ENCODE peak calls at places on chromosomes 6 and 20, in four cellular contexts. E, Q, V and H are unnamed samples.

GRCh38 chr20:15012551-15012950 is 675.1 kb upstream of the FLRT3 start:
- DNase-seq in E (no peak), V (no peak), Q (no peak), H (no peak)

GRCh38 chr6:217048-217659 is 75.1 kb upstream of the DUSP22 start:
- DNase-seq in Q (peak), E (peak), V (peak), H (peak)

GRCh38 chr6:156883497-156884252 is 106.5 kb downstream of the ARID1B start:
- DNase-seq in V (no peak), Q (no peak), E (no peak), H (no peak)

GRCh38 chr6:130223508-130223907 is 757 bp upstream of the SAMD3 start:
- DNase-seq in Q (no peak), E (peak), V (no peak), H (no peak)

GRCh38 chr6:149354009-149354408 is 36.5 kb downstream of the TAB2 start:
- DNase-seq in E (no peak), V (no peak), Q (no peak), H (no peak)

GRCh38 chr6:150236544-150236943 is 93.7 kb downstream of the PPP1R14C start:
- DNase-seq in E (no peak), V (no peak), Q (no peak), H (no peak)

GRCh38 chr6:24412294-24412693 is 9.6 kb downstream of the MRS2 start:
- DNase-seq in V (no peak), Q (no peak), E (no peak), H (no peak)

GRCh38 chr6:97095466-97095865 is 170.9 kb downstream of the KLHL32 start:
- DNase-seq in V (no peak), E (no peak), Q (no peak), H (no peak)

GRCh38 chr20:40749985-40750506 is 61.0 kb upstream of the MAFB start:
- DNase-seq in Q (no peak), E (no peak), V (no peak), H (no peak)

GRCh38 chr6:134920422-134920821 is 29.5 kb downstream of the ALDH8A1 start:
- DNase-seq in Q (no peak), V (no peak), E (no peak), H (no peak)

GRCh38 chr6:79250107-79250514 is 15.6 kb upstream of the HMGN3 start:
- DNase-seq in V (no peak), E (peak), Q (no peak), H (no peak)

GRCh38 chr6:141041596-141042087 is 1091.1 kb upstream of the GJE1 start:
- DNase-seq in E (no peak), Q (peak), V (no peak), H (no peak)

GRCh38 chr6:20306491-20306890 is 94.2 kb upstream of the MBOAT1 start:
- DNase-seq in V (no peak), E (no peak), Q (no peak), H (no peak)

GRCh38 chr20:3661836-3662665 is 1.1 kb downstream of the GFRA4 start:
- DNase-seq in E (no peak), V (no peak), Q (no peak), H (no peak)

GRCh38 chr6:90068264-90068663 is 174.0 kb downstream of the GJA10 start:
- DNase-seq in Q (no peak), V (no peak), E (peak), H (no peak)

GRCh38 chr6:138229663-138230194 is 11.4 kb upstream of the PBOV1 start:
- DNase-seq in E (no peak), Q (no peak), V (no peak), H (no peak)

GRCh38 chr6:96621983-96622382 is 59.1 kb downstream of the FHL5 start:
- DNase-seq in E (no peak), V (no peak), Q (no peak), H (no peak)

GRCh38 chr6:41161380-41161779 is 1.5 kb downstream of the TREM2 start:
- DNase-seq in V (no peak), Q (peak), E (no peak), H (no peak)

GRCh38 chr6:148438593-148438992 is 96.0 kb downstream of the SASH1 start:
- DNase-seq in V (no peak), Q (no peak), E (no peak), H (no peak)

GRCh38 chr6:117600008-117600743 is 2.1 kb downstream of the GOPC start:
- DNase-seq in E (peak), Q (no peak), V (no peak), H (no peak)

GRCh38 chr6:117976030-117976651 is 69.1 kb downstream of the SLC35F1 start:
- DNase-seq in V (no peak), Q (no peak), E (peak), H (no peak)

GRCh38 chr20:32527447-32528055 is 57.6 kb downstream of the NOL4L start:
- DNase-seq in Q (no peak), V (no peak), E (no peak), H (no peak)

GRCh38 chr6:170268216-170269129 is 22.4 kb downstream of the DLL1 start:
- DNase-seq in Q (no peak), E (no peak), V (no peak), H (no peak)

DNA sequence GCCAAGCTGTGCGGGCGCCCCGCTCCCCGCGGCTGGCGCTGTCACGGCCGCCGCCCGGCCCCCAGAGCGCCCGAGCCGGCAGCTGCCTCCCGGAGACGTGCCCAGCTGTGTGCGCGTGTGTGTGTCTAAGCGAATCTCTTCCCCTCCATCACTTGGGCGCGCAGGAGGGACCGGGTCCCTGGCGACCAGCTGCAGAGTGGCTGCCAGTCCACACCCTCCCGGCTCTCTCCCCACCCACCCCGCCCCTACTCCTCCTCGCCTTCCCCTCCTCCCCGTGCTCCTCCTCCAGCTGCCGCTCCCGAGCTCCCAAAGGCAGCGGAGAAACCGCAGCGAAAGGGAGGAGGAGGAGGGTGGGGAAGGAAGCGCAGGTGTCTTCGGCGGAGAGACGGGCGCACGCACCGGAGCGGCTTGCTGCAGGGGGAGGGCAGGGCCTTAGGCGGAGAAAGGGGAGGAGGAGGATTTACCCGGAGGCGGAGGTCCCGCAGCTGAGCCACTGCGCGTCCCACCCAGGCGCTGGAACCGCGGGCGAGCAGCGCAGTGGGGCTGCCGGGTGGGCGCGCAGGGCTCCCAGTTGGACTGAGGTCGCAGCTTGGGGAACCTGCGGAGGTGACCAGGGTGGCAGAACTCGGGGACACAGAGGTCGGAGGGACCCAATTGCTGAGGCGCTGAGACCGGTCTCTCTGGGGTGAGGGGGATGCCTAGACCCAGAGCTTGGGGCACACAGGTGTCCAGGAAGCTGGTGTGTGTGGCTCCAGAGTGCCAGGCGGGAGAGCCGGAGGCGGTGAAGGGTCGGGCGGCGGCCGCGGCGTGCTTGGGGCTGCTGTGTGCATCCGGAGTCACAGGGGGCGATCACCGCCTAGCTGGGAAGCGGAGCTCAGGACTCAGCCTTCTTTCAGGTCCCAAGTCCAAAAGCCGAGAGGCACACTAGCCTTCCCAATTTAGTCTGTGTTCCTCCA is at the start of gene HS3ST5:
- DNase-seq in E (no peak), V (peak), Q (peak), H (no peak)
- H3K4me3 ChIP-seq in E (no peak), V (peak), Q (peak), H (peak)

DNA sequence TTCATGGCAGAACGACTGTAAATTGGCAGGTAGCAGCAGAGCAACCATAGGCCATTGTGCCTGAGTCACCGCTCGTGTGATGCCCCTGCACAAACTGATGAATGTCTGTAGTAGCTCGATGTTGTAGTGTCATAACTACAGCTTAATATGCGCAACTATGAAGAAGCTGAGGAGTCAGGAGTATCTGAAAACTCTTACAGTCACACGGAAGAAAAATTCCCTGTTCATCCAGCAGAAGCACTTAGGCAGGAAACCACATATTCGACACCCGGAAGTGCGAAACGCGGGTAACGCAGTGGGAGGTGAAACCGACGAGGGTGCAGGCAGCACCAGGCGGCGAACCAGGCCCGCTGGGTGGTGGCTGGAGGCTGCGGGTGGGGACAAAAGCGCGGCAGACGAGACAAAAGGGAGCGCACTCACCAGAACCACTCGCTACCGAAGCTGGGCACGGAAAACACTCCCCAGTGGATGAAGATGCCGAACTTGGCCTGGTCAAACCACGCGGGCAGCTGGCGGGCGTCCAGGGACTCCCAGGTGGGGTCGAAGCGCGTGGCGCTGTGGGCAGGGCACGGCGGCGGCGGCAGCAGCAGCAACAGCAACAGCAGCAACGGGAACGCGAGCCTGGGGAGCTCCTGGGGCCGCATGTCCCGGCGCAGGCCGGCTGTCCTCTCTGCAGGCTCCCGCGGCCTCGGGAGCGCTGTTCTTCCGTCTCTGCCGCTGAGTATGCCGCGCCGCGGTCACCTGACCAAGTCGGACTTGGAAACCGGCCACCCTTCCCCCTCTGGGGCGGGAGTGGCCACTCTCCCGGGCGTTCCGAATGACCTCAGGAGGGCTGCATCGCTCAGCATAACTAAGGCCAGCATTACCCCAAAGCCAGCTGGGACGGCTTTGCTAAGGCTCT is at the start of gene FUCA2:
- DNase-seq in E (peak), V (peak), Q (peak), H (peak)
- TF ChIP-seq POLR2A in E (peak), V (no peak), Q (peak), H (no peak)

GRCh38 chr20:17960927-17961599 is 7.5 kb downstream of the SNX5 start:
- DNase-seq in Q (no peak), V (peak), E (no peak), H (no peak)
- H3K4me3 ChIP-seq in Q (no peak), V (no peak), E (peak), H (no peak)

DNA sequence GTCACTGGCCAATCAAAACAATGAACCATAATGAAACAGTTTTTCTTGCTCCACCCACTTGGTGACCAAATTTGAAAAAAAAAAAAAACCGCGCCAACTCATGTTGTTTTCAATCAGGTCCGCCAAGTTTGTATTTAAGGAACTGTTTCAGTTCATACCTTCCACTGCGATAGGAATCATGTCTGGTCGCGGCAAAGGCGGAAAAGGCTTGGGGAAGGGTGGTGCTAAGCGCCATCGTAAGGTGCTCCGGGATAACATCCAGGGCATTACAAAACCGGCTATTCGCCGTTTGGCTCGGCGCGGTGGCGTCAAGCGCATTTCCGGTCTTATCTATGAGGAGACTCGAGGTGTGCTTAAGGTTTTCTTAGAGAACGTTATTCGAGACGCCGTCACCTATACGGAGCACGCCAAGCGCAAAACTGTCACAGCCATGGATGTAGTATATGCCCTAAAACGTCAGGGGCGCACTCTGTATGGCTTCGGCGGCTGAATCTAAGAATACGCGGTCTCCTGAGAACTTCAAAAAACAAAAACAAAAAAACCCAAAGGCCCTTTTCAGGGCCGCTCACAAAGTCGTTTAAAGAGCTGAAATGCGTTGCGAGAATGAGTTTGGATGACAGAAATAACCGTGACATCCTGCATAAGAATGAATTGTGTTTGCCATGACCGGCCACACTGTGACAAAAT is 16.7 kb downstream of the HFE start:
- DNase-seq in Q (peak), E (peak), V (peak), H (peak)
- TF ChIP-seq POLR2A in Q (peak), E (peak), V (peak), H (peak)

GRCh38 chr20:48718914-48719578 is 108.8 kb downstream of the PREX1 start:
- DNase-seq in V (no peak), E (peak), Q (no peak), H (no peak)
- H3K4me3 ChIP-seq in V (no peak), E (no peak), Q (no peak), H (no peak)